ENCODE peak calls at places on chromosomes 7 and 10, in five cellular contexts. R is psoas muscle; S is activated CD8-positive, alpha-beta T cell treated with anti-CD3 and anti-CD28 coated beads for 36 hours; H is astrocyte of the cerebellum; E is Panc1. G is an unnamed sample.
A peak's percentile ranks its signal among the peaks of the same experiment; 100 is the strongest.

GRCh38 chr10:57716884-57717283 is 550.8 kb downstream of the IPMK start:
- DNase-seq in R (no peak), S (no peak), H (peak; percentile 28), E (no peak), G (no peak)

GRCh38 chr7:144854839-144855424 is 19.1 kb upstream of the TPK1 start:
- DNase-seq in R (no peak), S (no peak), H (no peak), E (no peak), G (no peak)

GRCh38 chr7:92135100-92135429 is 788 bp upstream of the CYP51A1 start:
- DNase-seq in R (no peak), S (peak; percentile 29), H (peak; percentile 3), E (peak; percentile 27), G (no peak)

GRCh38 chr10:22244855-22245254 is 27.0 kb upstream of the EBLN1 start:
- DNase-seq in R (no peak), S (no peak), H (no peak), E (no peak), G (no peak)

GRCh38 chr10:42960491-42961155 is 116.2 kb upstream of the RET start:
- DNase-seq in R (peak; percentile 69), S (no peak), H (no peak), E (no peak), G (peak; percentile 18)

GRCh38 chr7:46197833-46198540 is 276.9 kb upstream of the IGFBP3 start:
- DNase-seq in R (no peak), S (no peak), H (no peak), E (no peak), G (no peak)

GRCh38 chr10:128084991-128085390 is 41.2 kb downstream of the MKI67 start:
- DNase-seq in R (no peak), S (no peak), H (no peak), E (no peak), G (no peak)

GRCh38 chr7:138378741-138379559 is 81.1 kb upstream of the TRIM24 start:
- DNase-seq in R (no peak), S (no peak), H (no peak), E (no peak), G (no peak)

GRCh38 chr7:29255839-29256782 is 61.5 kb downstream of the CHN2 start:
- DNase-seq in R (no peak), S (no peak), H (no peak), E (no peak), G (no peak)

GRCh38 chr10:93917064-93917391 is 23.2 kb downstream of the SLC35G1 start:
- DNase-seq in R (no peak), S (no peak), H (no peak), E (no peak), G (no peak)

GRCh38 chr10:89668391-89669180 is 23.5 kb upstream of the PANK1 start:
- DNase-seq in R (no peak), S (no peak), H (no peak), E (no peak), G (no peak)

GRCh38 chr10:83274088-83274487 is 865.2 kb upstream of the GHITM start:
- DNase-seq in R (no peak), S (no peak), H (no peak), E (no peak), G (no peak)

GRCh38 chr10:104906112-104906511 is 265.0 kb downstream of the SORCS3 start:
- DNase-seq in R (no peak), S (no peak), H (no peak), E (no peak), G (no peak)

GRCh38 chr7:50359258-50359994 is 54.9 kb downstream of the IKZF1 start:
- DNase-seq in R (no peak), S (no peak), H (no peak), E (no peak), G (no peak)

GRCh38 chr10:33008499-33009243 is 50.6 kb upstream of the ITGB1 start:
- DNase-seq in R (no peak), S (peak; percentile 75), H (peak; percentile 85), E (peak; percentile 94), G (peak; percentile 38)
- TF ChIP-seq CTCF in R (peak; percentile 99), S (peak; percentile 99), H (peak; percentile 99), E (peak; percentile 91), G (peak; percentile 87)

DNA sequence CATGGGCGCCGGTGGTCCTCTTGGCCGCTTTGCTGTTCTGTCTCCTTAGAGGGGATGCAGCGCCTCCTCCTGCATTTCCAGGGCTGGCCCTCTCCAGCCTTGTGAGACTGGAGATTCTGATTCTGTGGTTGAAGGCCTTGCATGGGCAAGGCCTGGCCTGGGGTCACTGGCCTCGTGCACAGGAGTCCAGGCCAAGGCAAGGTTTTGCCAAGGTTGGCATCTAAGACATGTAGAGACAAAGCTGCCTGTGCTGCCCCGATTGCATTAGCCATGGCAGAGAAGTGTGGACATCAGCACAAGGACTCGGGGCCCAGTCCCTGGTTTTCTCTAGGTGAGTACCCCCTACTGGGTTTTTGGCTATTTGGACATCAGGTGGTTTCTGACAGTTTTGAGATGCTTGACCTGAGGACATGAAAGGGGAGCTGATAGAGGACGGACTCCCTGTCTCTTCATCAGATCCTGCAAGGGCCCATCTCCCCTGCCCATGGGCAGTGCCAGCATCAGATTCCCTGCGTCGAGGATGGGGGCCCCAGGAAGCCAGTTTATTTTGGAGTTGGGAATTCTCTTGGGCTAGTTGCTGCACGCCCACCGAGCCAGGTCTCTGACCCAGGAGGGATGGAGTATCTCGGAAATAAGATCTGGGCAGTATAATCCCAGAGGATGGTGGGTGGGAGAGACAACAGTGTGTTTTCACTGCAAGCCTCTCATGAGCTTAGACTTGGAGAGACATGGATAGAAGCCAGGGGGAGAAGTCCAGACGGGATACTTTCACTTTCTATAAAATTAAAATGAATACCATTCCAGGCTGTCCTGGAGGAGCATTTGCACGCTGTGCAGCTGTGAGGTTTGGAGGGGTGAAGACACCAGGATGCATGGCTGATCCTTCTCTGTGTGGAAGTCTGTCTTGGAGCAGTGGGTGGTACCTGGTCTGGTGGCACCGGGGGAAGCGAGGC is 25.6 kb downstream of the DOCK1 start:
- DNase-seq in R (no peak), S (no peak), H (peak; percentile 44), E (no peak), G (no peak)
- TF ChIP-seq CTCF in R (no peak), S (no peak), H (no peak), E (no peak), G (no peak)

DNA sequence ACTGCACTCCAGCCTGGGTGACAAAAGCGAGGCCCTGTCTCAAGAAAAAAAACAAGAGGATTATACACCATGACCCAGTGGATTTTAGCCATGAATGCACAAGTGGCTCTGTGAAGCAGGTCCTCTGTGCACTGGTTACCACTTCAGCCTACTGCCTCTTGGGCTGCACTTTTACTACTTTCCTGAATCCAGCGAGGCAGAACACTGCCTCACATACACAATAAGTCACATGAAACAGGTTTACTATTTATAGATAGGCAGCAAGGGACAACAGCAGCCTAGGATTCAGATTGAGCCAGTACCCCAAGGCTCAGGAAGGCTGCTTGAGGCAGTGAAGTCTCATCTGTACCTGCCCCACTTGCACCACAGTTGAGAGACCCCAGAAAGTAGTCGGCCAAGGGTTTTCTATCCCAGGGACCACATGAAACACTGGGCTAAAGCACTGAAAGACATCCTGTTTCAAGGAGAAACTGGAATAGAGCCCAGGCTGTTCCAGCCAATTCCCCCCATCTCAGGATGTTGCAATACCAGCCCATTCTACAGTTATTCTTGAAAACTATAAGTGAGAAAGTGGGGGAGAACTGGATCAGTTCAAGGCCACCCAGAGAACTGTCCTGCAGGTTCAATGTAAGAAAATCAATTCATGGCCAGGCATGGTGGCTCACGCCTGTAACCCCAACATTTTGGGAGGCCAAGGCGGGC is 10.3 kb upstream of the OGDH start:
- DNase-seq in R (no peak), S (no peak), H (no peak), E (no peak), G (no peak)
- TF ChIP-seq CTCF in R (no peak), S (no peak), H (no peak), E (no peak), G (no peak)

GRCh38 chr10:120794390-120794789 is 56.8 kb upstream of the WDR11 start:
- DNase-seq in R (no peak), S (no peak), H (no peak), E (no peak), G (no peak)

GRCh38 chr10:120788756-120789155 is 62.4 kb upstream of the WDR11 start:
- DNase-seq in R (no peak), S (no peak), H (no peak), E (no peak), G (no peak)

GRCh38 chr10:120789292-120789691 is 61.9 kb upstream of the WDR11 start:
- DNase-seq in R (no peak), S (no peak), H (no peak), E (no peak), G (no peak)

GRCh38 chr10:120783901-120784300 is 67.3 kb upstream of the WDR11 start:
- DNase-seq in R (no peak), S (no peak), H (no peak), E (no peak), G (no peak)

GRCh38 chr10:120789804-120790203 is 61.4 kb upstream of the WDR11 start:
- DNase-seq in R (no peak), S (no peak), H (no peak), E (no peak), G (no peak)
- TF ChIP-seq CTCF in R (no peak), S (no peak), H (no peak), E (no peak), G (no peak)

GRCh38 chr7:147510913-147511312 is 1079.7 kb upstream of the C7orf33 start:
- DNase-seq in R (no peak), S (no peak), H (peak; percentile 9), E (peak; percentile 28), G (no peak)

GRCh38 chr7:147513451-147513850 is 1077.1 kb upstream of the C7orf33 start:
- DNase-seq in R (no peak), S (no peak), H (no peak), E (no peak), G (no peak)

GRCh38 chr7:147509859-147510542 is 1080.6 kb upstream of the C7orf33 start:
- DNase-seq in R (no peak), S (no peak), H (no peak), E (no peak), G (no peak)

GRCh38 chr7:147509052-147509480 is 1081.5 kb upstream of the C7orf33 start:
- DNase-seq in R (no peak), S (no peak), H (no peak), E (no peak), G (no peak)
- TF ChIP-seq CTCF in R (no peak), S (no peak), H (no peak), E (no peak), G (no peak)

DNA sequence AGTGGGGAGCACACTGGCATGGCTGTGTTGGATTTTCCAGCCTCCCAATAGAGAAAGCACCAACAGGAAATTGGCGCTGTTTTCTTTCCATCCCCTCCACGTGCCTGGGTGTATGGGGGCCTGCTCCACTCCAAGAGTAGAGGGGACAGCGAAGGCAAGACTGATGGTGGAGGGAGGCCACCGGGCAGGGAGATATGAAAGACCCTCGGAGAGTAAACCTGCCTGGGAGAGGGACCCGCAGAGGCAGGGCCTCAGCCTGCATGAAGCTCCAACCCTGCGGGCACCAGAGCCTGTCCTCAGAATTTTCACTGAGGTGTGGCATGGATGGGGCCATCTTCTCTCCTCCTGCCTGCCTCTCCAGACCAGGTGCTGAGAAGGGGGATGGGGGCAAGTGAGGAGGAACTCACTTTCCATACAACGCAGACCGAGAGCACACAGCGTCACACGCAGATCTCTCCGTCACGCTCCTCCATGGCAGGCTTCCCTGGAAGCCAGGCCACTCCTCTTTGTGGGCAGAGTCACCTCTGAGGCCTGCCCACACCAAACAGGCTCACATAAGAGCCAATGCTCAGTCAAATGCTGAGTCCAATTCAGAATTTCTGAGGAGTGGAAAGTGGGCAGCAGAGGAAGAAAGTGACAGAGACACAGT is 18.8 kb downstream of the ANXA11 start:
- DNase-seq in R (peak; percentile 76), S (peak; percentile 76), H (no peak), E (no peak), G (no peak)
- TF ChIP-seq CTCF in R (no peak), S (no peak), H (no peak), E (no peak), G (no peak)

GRCh38 chr7:106365252-106366005 is 80.6 kb upstream of the NAMPT start:
- DNase-seq in R (no peak), S (peak; percentile 28), H (no peak), E (no peak), G (no peak)
- TF ChIP-seq CTCF in R (no peak), S (no peak), H (no peak), E (no peak), G (no peak)